ENCODE peak calls at places on chromosomes 3 and 15, in six cellular contexts. R is HCT116, O is HepG2, T is K562, M is H1, B is GM12878. L is an unnamed sample.
A peak's percentile ranks its signal among the peaks of the same experiment; 100 is the strongest.

GRCh38 chr15:66131831-66132230 is 121.7 kb downstream of the MEGF11 start:
- DNase-seq in R (no peak), M (no peak), T (no peak), O (no peak), B (no peak), L (no peak)

GRCh38 chr3:15808679-15809078 is 10.9 kb upstream of the ANKRD28 start:
- DNase-seq in T (no peak), B (no peak), O (no peak), R (no peak), M (no peak), L (no peak)

GRCh38 chr3:160006282-160007163 is 17.9 kb downstream of the IL12A start:
- DNase-seq in M (no peak), R (peak; percentile 73), O (peak; percentile 47), B (no peak), T (peak; percentile 51), L (no peak)

GRCh38 chr3:153768559-153769469 is 352.4 kb upstream of the ARHGEF26 start:
- DNase-seq in B (peak; percentile 9), T (peak; percentile 55), R (peak; percentile 47), O (peak; percentile 30), M (peak; percentile 59), L (peak; percentile 48)

GRCh38 chr3:110138966-110139555 is 801.7 kb upstream of the DPPA4 start:
- DNase-seq in O (no peak), T (no peak), R (no peak), B (no peak), M (no peak), L (no peak)

GRCh38 chr3:52529376-52530333 is 4.0 kb downstream of the NT5DC2 start:
- DNase-seq in R (no peak), B (no peak), M (no peak), T (no peak), O (no peak), L (no peak)

GRCh38 chr3:175456496-175456895 is 597.4 kb downstream of the NAALADL2 start:
- DNase-seq in O (no peak), B (no peak), R (no peak), M (no peak), T (no peak), L (no peak)

GRCh38 chr3:141109761-141110160 is 58.6 kb downstream of the SPSB4 start:
- DNase-seq in T (no peak), M (no peak), R (no peak), B (no peak), O (no peak), L (no peak)

GRCh38 chr3:12579919-12580318 is 23.0 kb downstream of the MKRN2 start:
- DNase-seq in O (no peak), T (no peak), R (no peak), B (no peak), M (no peak), L (no peak)

GRCh38 chr3:153901152-153901551 is 220.0 kb upstream of the ARHGEF26 start:
- DNase-seq in M (no peak), B (no peak), T (no peak), R (peak; percentile 15), O (no peak), L (no peak)

GRCh38 chr15:92709064-92709463 is 53.5 kb upstream of the FAM174B start:
- DNase-seq in T (no peak), M (no peak), O (no peak), B (no peak), R (no peak), L (no peak)

GRCh38 chr3:30768703-30769550 is 125.5 kb downstream of the GADL1 start:
- DNase-seq in T (peak; percentile 72), B (no peak), O (peak; percentile 45), M (peak; percentile 85), R (peak; percentile 51), L (peak; percentile 60)

GRCh38 chr3:86562095-86562494 is 428.9 kb downstream of the VGLL3 start:
- DNase-seq in T (no peak), B (no peak), O (no peak), M (no peak), R (no peak), L (no peak)

GRCh38 chr15:39403674-39404117 is 177.2 kb upstream of the THBS1 start:
- DNase-seq in M (no peak), O (peak; percentile 44), T (no peak), B (no peak), R (no peak), L (no peak)

GRCh38 chr3:81105761-81106160 is 655.7 kb downstream of the GBE1 start:
- DNase-seq in B (no peak), O (no peak), M (no peak), T (no peak), R (no peak), L (no peak)

GRCh38 chr15:64460737-64461576 is 579 bp downstream of the ZNF609 start:
- DNase-seq in T (peak; percentile 52), M (peak; percentile 54), O (peak; percentile 66), B (no peak), R (peak; percentile 35), L (no peak)

GRCh38 chr15:100849021-100849831 is 30.4 kb upstream of the ALDH1A3 start:
- DNase-seq in R (no peak), T (peak; percentile 11), O (no peak), B (no peak), M (peak; percentile 40), L (peak; percentile 56)

GRCh38 chr15:90033448-90033847 is 32.3 kb downstream of the ZNF710 start:
- DNase-seq in B (no peak), M (no peak), R (no peak), T (no peak), O (no peak), L (no peak)

GRCh38 chr3:159645874-159646273 is 342.8 kb upstream of the IL12A start:
- DNase-seq in M (no peak), O (no peak), T (no peak), R (no peak), B (no peak), L (no peak)

GRCh38 chr3:64268926-64269325 is 43.7 kb upstream of the PRICKLE2 start:
- DNase-seq in M (no peak), O (no peak), T (no peak), B (no peak), R (no peak), L (no peak)

GRCh38 chr3:155382396-155383042 is 89.0 kb upstream of the STRIT1 start:
- DNase-seq in O (peak; percentile 53), B (no peak), R (peak; percentile 63), T (peak; percentile 85), M (peak; percentile 87), L (peak; percentile 87)

GRCh38 chr3:191198886-191199285 is at the start of gene OSTN:
- DNase-seq in B (no peak), O (no peak), T (no peak), R (no peak), M (no peak), L (no peak)

GRCh38 chr3:20080956-20081554 is 40.8 kb downstream of the KAT2B start:
- DNase-seq in M (no peak), O (peak; percentile 40), B (peak; percentile 56), R (no peak), T (peak; percentile 63), L (no peak)

GRCh38 chr15:65095747-65096104 is 19.2 kb downstream of the KBTBD13 start:
- DNase-seq in B (no peak), O (no peak), R (no peak), T (no peak), M (no peak), L (no peak)

DNA sequence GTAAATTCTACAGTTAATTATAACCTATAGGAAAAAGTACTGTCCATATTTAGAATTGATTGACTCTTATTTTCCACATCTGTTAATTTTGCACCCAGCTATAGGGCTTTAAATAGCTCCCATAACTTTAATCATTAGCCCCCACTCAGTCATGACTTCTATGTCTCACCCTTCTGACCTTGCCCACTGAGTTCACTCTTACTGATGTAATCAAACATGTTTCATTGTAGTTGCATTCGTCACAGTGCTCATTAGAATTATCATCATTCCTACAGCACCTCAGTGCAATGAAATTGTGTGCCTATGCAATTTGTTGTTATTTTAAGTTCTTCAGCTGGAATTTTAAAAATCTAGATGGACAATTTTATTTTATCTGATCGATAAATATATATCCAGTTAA is 151.4 kb downstream of the TIGIT start:
- DNase-seq in R (no peak), M (no peak), O (no peak), B (no peak), T (no peak), L (no peak)
- TF ChIP-seq ZNF274 in R (no peak), M (no peak), O (no peak), B (no peak), T (no peak), L (no peak)

GRCh38 chr3:169026543-169027181 is 636.9 kb downstream of the MECOM start:
- DNase-seq in O (peak; percentile 1), M (no peak), T (no peak), B (no peak), R (peak; percentile 26), L (no peak)

GRCh38 chr3:169034401-169034800 is 629.1 kb downstream of the MECOM start:
- DNase-seq in T (no peak), B (no peak), O (no peak), M (no peak), R (no peak), L (no peak)

GRCh38 chr3:169029674-169030285 is 633.7 kb downstream of the MECOM start:
- DNase-seq in M (no peak), R (no peak), B (no peak), T (no peak), O (no peak), L (no peak)

DNA sequence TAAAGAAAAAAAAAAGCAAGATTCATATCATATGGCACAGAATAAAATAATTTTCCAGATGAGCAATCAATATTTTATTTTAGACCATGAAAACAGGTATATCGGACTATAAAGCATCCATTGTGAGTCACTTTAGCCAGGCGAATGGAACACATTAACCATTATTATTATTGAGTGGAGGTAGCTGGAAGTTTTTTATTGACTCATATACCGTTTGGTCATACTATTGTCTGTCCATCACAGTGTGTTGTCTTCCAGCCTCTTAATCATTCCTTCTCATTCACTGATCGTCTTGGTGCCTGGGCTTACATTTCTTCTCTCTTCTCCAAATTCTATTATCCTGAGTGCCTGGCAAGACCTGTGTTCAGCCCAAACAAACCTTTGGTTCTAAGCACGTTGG is 634.8 kb downstream of the MECOM start:
- DNase-seq in B (no peak), M (no peak), R (no peak), O (no peak), T (no peak), L (no peak)
- TF ChIP-seq ZNF274 in B (no peak), M (no peak), R (no peak), O (no peak), T (no peak), L (no peak)

DNA sequence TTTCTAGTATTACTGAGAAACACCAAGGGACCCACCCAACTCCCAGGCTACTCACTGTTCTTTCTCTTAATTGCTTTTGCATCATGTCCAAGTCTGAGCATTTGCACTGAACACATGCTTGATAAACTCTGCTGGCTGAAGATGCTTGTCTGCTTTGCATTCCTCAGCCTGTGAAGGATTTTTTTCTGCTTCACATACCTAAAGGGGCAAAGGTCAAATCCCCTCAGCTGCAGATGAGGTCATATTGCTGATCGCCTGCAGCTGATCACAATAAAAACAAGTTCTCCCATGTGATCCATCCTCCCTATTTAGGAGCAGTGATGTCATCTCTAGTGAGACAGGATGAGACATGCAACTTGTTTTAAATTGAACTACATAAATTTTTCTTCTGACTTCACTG is 84.6 kb upstream of the DCBLD2 start:
- DNase-seq in R (peak; percentile 40), O (peak; percentile 68), B (no peak), T (no peak), M (no peak), L (peak; percentile 73)
- TF ChIP-seq ZNF274 in R (no peak), O (no peak), B (no peak), T (no peak), M (no peak), L (no peak)

DNA sequence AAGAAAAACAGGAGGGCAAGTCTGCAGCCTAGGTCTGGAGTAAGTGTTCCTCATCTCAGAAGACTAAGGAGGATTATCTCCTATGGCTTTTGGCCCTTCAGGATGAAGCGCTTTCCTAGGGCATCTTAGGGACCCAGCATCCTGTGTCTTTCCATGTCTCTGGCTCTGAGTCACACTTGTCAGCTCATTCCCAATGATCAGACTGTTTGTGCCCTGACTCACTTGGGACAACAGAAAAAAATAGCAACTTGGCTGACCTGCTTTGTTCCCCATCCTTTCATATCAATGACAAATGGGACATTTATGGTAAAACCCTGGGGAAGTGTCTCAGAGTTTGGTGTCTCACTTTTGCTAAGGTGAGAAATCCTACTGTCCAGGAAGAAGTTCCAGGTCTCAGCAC is 76.2 kb upstream of the OXTR start:
- DNase-seq in B (no peak), T (no peak), R (no peak), O (no peak), M (no peak), L (no peak)
- TF ChIP-seq ZNF274 in B (no peak), T (no peak), R (no peak), O (no peak), M (no peak), L (no peak)